ENCODE peak calls at places on chromosomes 1 and 21, in four cellular contexts. D is WERI-Rb-1; E is activated CD4-positive, alpha-beta T cell treated with anti-CD3 and anti-CD28 coated beads for 24 hours; N is lower lobe of right lung. J is an unnamed sample.
A peak's percentile ranks its signal among the peaks of the same experiment; 100 is the strongest.

GRCh38 chr1:71093938-71094337 is 13.1 kb upstream of the ZRANB2 start:
- DNase-seq in N (no peak), D (no peak), E (no peak), J (peak; percentile 11)

GRCh38 chr1:168734271-168734670 is 5.3 kb upstream of the DPT start:
- DNase-seq in E (no peak), D (no peak), N (no peak), J (no peak)

GRCh38 chr21:22993822-22994574 is 1995.8 kb downstream of the NCAM2 start:
- DNase-seq in D (no peak), E (no peak), N (no peak), J (no peak)

GRCh38 chr1:201421041-201421440 is 489 bp downstream of the TNNI1 start:
- DNase-seq in E (no peak), D (no peak), N (no peak), J (no peak)

GRCh38 chr1:86508583-86508969 is 38.3 kb upstream of the CLCA4 start:
- DNase-seq in N (no peak), E (no peak), D (no peak), J (no peak)

GRCh38 chr1:45545019-45545493 is 5.6 kb upstream of the AKR1A1 start:
- DNase-seq in N (no peak), E (no peak), D (no peak), J (no peak)

GRCh38 chr1:234373064-234373937 is at the start of gene COA6:
- DNase-seq in D (peak; percentile 98), N (peak; percentile 94), E (peak; percentile 84), J (peak; percentile 99)

GRCh38 chr1:229223498-229223897 is 47.4 kb upstream of the RAB4A start:
- DNase-seq in N (no peak), D (no peak), E (no peak), J (peak; percentile 17)

GRCh38 chr1:59574085-59574484 is 240.7 kb upstream of the HOOK1 start:
- DNase-seq in N (no peak), E (no peak), D (no peak), J (no peak)

GRCh38 chr1:181392613-181393170 is 90.6 kb upstream of the CACNA1E start:
- DNase-seq in D (no peak), E (no peak), N (no peak), J (peak; percentile 71)

GRCh38 chr1:230247921-230248778 is 178.0 kb downstream of the PGBD5 start:
- DNase-seq in E (no peak), N (no peak), D (no peak), J (no peak)

GRCh38 chr1:50023292-50024159 is at the start of gene AGBL4:
- DNase-seq in N (peak; percentile 75), E (no peak), D (peak; percentile 81), J (peak; percentile 95)

GRCh38 chr1:220768127-220768601 is 18.5 kb upstream of the MTARC1 start:
- DNase-seq in N (no peak), D (no peak), E (no peak), J (no peak)

GRCh38 chr1:201191723-201192477 is 1.3 kb downstream of the IGFN1 start:
- DNase-seq in D (no peak), E (peak; percentile 22), N (no peak), J (no peak)

GRCh38 chr1:14362331-14362730 is 236.2 kb upstream of the KAZN start:
- DNase-seq in E (no peak), N (no peak), D (no peak), J (no peak)

GRCh38 chr1:25675729-25676476 is 59.3 kb downstream of the MAN1C1 start:
- DNase-seq in E (peak; percentile 68), D (no peak), N (no peak), J (peak; percentile 76)